ENCODE peak calls at places on chromosomes 6 and 20, in seven cellular contexts. L is cardiac muscle cell; F is thyroid gland; X is iPS DF 6.9; T is pancreas; A is naive thymus-derived CD4-positive, alpha-beta T cell; R is fibroblast of lung. O is an unnamed sample. For H3K9me3, the result is how much of the 10 kb centered on the place peaks cover.

GRCh38 chr6:137698636-137699035 is 168.4 kb upstream of the TNFAIP3 start:
- DNase-seq in A (no peak), T (no peak), X (no peak), R (no peak), L (no peak), F (no peak), O (no peak)

GRCh38 chr6:39214846-39215639 is 14.2 kb downstream of the KCNK5 start:
- DNase-seq in L (no peak), F (peak), A (no peak), X (no peak), R (no peak), T (peak), O (no peak)

GRCh38 chr6:148239777-148240462 is 102.7 kb upstream of the SASH1 start:
- DNase-seq in X (no peak), T (no peak), L (peak), A (no peak), F (no peak), R (no peak), O (no peak)

GRCh38 chr6:134678436-134678889 is 271.4 kb downstream of the ALDH8A1 start:
- DNase-seq in R (peak), F (peak), T (peak), L (no peak), X (no peak), A (no peak), O (no peak)

GRCh38 chr6:52221302-52221701 is 23.0 kb downstream of the IL17F start:
- DNase-seq in X (no peak), R (no peak), T (no peak), L (no peak), A (no peak), F (no peak), O (no peak)

GRCh38 chr6:112372213-112372806 is 25.2 kb downstream of the RFPL4B start:
- DNase-seq in A (no peak), R (peak), T (no peak), L (peak), X (peak), F (no peak), O (no peak)

GRCh38 chr6:110816110-110816409 is 791 bp upstream of the CDK19 start:
- DNase-seq in X (no peak), L (no peak), T (no peak), A (no peak), R (no peak), F (no peak), O (no peak)

GRCh38 chr6:96410467-96410866 is 111.1 kb upstream of the UFL1 start:
- DNase-seq in T (no peak), X (no peak), L (peak), A (no peak), F (no peak), R (no peak), O (no peak)

GRCh38 chr6:72175936-72176335 is 289.6 kb downstream of the RIMS1 start:
- DNase-seq in X (no peak), R (peak), F (no peak), L (no peak), T (no peak), A (no peak), O (no peak)

GRCh38 chr20:33675127-33675954 is 1.1 kb upstream of the NECAB3 start:
- DNase-seq in A (no peak), F (no peak), X (no peak), T (no peak), L (no peak), R (peak), O (no peak)

GRCh38 chr6:163605388-163606097 is 191.0 kb downstream of the QKI start:
- DNase-seq in A (no peak), R (no peak), T (no peak), F (no peak), L (no peak), X (no peak), O (no peak)

GRCh38 chr6:86453232-86453631 is 484.1 kb upstream of the HTR1E start:
- DNase-seq in F (no peak), R (no peak), T (no peak), A (no peak), L (no peak), X (no peak), O (no peak)

GRCh38 chr6:111269401-111269970 is 182.2 kb downstream of the SLC16A10 start:
- DNase-seq in A (no peak), R (no peak), L (no peak), T (no peak), F (no peak), X (no peak), O (no peak)

GRCh38 chr6:37620519-37620918 is 77.2 kb downstream of the MDGA1 start:
- DNase-seq in F (no peak), A (no peak), R (no peak), X (no peak), T (no peak), L (no peak), O (no peak)

GRCh38 chr6:33905081-33905609 is 101.3 kb upstream of the MLN start:
- DNase-seq in T (no peak), A (peak), F (no peak), L (no peak), X (no peak), R (no peak), O (no peak)

GRCh38 chr6:70638468-70638867 is 29.2 kb upstream of the SMAP1 start:
- DNase-seq in L (no peak), R (no peak), F (no peak), T (no peak), A (no peak), X (no peak), O (no peak)

GRCh38 chr20:5933802-5934436 is 16.4 kb downstream of the TRMT6 start:
- DNase-seq in T (no peak), A (no peak), L (no peak), R (peak), X (no peak), F (no peak), O (no peak)

GRCh38 chr6:57324538-57324937 is 7.1 kb downstream of the PRIM2 start:
- DNase-seq in L (no peak), R (peak), F (no peak), A (peak), X (no peak), T (no peak), O (no peak)

GRCh38 chr6:51541847-51542246 is 545.6 kb downstream of the PKHD1 start:
- DNase-seq in F (no peak), A (no peak), X (no peak), L (no peak), T (no peak), R (no peak), O (no peak)

GRCh38 chr20:23145281-23145700 is 59.2 kb upstream of the CD93 start:
- DNase-seq in F (no peak), T (no peak), L (no peak), A (no peak), R (peak), X (no peak), O (no peak)

GRCh38 chr20:61917459-61917858 is 148.2 kb downstream of the TAF4 start:
- DNase-seq in L (no peak), T (no peak), R (no peak), F (no peak), A (no peak), X (no peak), O (no peak)

GRCh38 chr6:169988769-169989550 is 237.5 kb downstream of the ERMARD start:
- DNase-seq in X (no peak), L (no peak), A (no peak), R (no peak), F (no peak), T (no peak), O (no peak)

GRCh38 chr6:169990095-169991030 is 238.9 kb downstream of the ERMARD start:
- DNase-seq in F (no peak), T (peak), R (no peak), X (no peak), L (no peak), A (peak), O (no peak)

GRCh38 chr6:169989594-169989993 is 238.2 kb downstream of the ERMARD start:
- DNase-seq in T (no peak), F (no peak), L (no peak), X (no peak), R (no peak), A (no peak), O (no peak)

GRCh38 chr6:169991913-169992312 is 240.5 kb downstream of the ERMARD start:
- DNase-seq in A (no peak), R (no peak), F (no peak), T (no peak), X (no peak), L (no peak), O (no peak)

GRCh38 chr6:169991031-169991390 is 239.6 kb downstream of the ERMARD start:
- DNase-seq in T (no peak), R (no peak), A (no peak), X (no peak), L (no peak), F (no peak), O (no peak)
- H3K9me3 ChIP-seq in T (under half), R (under half), A (under half), X (under half), L (under half), F (under half), O (under half)

DNA sequence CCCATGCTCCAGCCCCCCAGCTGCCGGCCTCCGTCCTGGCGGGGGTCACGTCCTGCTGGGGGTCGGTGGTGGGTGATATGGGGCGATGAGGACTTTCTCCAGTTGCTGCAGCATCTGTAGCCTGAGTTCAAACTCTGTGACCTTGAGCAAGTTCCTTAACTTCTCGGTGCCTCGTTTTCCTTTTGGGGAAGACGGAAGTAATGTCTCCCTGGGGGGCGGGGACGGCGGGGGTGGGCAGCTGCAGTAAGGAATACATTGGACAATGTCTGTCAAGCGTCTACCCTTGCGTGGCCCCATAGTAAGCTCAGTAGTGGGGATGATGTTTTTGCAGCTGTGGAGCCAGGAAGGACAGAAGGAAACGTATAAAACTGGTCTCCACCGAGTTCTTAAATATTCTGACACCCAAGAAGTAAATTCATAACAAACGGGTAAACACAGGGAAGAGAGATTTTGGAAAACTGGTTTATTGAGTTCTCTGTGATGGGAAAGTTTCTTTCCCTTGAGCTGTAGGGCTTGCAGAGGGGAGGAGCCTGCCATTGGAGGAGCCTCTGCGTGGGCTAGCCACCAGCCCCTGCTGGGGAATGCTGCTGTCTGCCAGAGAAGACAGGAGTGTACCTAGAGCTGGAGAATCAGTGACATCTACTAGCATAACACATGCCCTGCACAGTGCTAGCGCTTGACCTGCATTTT is 1.0 kb upstream of the ACSS1 start:
- DNase-seq in L (no peak), A (peak), X (no peak), T (no peak), F (peak), R (no peak), O (no peak)
- H3K4me3 ChIP-seq in L (no peak), A (peak), X (no peak), T (peak), F (peak), R (peak), O (no peak)

DNA sequence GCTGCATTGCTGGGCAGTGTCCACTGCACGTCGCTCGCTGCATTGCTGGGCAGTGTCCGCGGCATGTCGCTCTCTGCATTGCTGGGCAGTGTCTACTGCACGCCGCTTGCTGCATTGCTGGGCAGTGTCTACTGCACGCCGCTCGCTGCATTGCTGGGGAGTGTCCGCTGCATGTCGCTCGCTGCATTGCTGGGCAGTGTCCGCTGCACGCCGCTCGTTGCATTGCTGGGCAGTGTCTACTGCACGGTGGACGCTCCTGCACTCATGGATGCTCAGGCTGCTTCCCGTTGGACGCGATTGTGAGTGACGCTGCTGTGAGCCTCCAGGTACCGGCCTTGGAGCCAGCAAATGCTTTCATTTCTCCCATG is 97.6 kb downstream of the YTHDF1 start:
- DNase-seq in A (no peak), R (no peak), L (no peak), T (no peak), F (no peak), X (no peak), O (no peak)
- H3K9me3 ChIP-seq in A (under half), R (under half), L (under half), T (under half), F (under half), X (under half), O (under half)

GRCh38 chr6:139173172-139173571 is 38.3 kb downstream of the HECA start:
- DNase-seq in R (no peak), X (no peak), F (no peak), T (no peak), L (no peak), A (peak), O (no peak)
- H3K4me3 ChIP-seq in R (no peak), X (no peak), F (no peak), T (no peak), L (no peak), A (no peak), O (no peak)

GRCh38 chr6:119917186-119917585 is 567.6 kb upstream of the MAN1A1 start:
- DNase-seq in A (no peak), L (no peak), T (no peak), X (no peak), R (no peak), F (no peak), O (no peak)

GRCh38 chr6:119915971-119916370 is 566.4 kb upstream of the MAN1A1 start:
- DNase-seq in R (no peak), L (no peak), A (no peak), T (no peak), X (no peak), F (no peak), O (no peak)

GRCh38 chr6:119922814-119923213 is 573.3 kb upstream of the MAN1A1 start:
- DNase-seq in X (no peak), F (no peak), T (no peak), A (no peak), R (no peak), L (no peak), O (no peak)

GRCh38 chr6:119921491-119922010 is 572.0 kb upstream of the MAN1A1 start:
- DNase-seq in X (no peak), A (no peak), L (no peak), R (no peak), T (no peak), F (no peak), O (no peak)
- H3K9me3 ChIP-seq in X (under half), A (under half), L (under half), R (under half), T (under half), F (under half), O (under half)

GRCh38 chr6:8084586-8084985 is 17.8 kb downstream of the EEF1E1 start:
- DNase-seq in R (peak), X (no peak), A (no peak), F (no peak), L (no peak), T (no peak), O (no peak)
- H3K4me3 ChIP-seq in R (no peak), X (no peak), A (no peak), F (no peak), L (no peak), T (no peak), O (no peak)

GRCh38 chr20:50088022-50088421 is 24.9 kb downstream of the UBE2V1 start:
- DNase-seq in A (no peak), F (no peak), L (no peak), T (no peak), R (no peak), X (no peak), O (no peak)
- H3K9me3 ChIP-seq in A (under half), F (under half), L (under half), T (under half), R (under half), X (under half), O (under half)

GRCh38 chr20:47258745-47259695 is 97.5 kb downstream of the ZMYND8 start:
- DNase-seq in A (no peak), R (peak), T (no peak), F (peak), L (no peak), X (no peak), O (no peak)
- H3K4me3 ChIP-seq in A (no peak), R (no peak), T (no peak), F (no peak), L (no peak), X (no peak), O (no peak)

O was measured in NT2/D1.